ENCODE peak calls at places on chromosomes 13 and 19, in nine cellular contexts. One of them, this sample, is unnamed.

GRCh38 chr19:9178901-9179300 is at the start of gene OR7D2:
- DNase-seq in epithelial cell of esophagus: peak
- DNase-seq in activated CD8-positive, alpha-beta T cell treated with anti-CD3 and anti-CD28 coated beads for 36 hours: no peak
- DNase-seq in SK-N-SH: no peak
- DNase-seq in psoas muscle: no peak
- DNase-seq in progenitor cell of endocrine pancreas: no peak
- DNase-seq in endodermal cell: no peak
- DNase-seq in GM13977: no peak
- DNase-seq in CD8-positive, alpha-beta T cell: no peak
- DNase-seq in this sample: no peak

GRCh38 chr19:27905074-27905473 is 1307.9 kb downstream of the UQCRFS1 start:
- DNase-seq in epithelial cell of esophagus: no peak
- DNase-seq in activated CD8-positive, alpha-beta T cell treated with anti-CD3 and anti-CD28 coated beads for 36 hours: no peak
- DNase-seq in SK-N-SH: no peak
- DNase-seq in psoas muscle: no peak
- DNase-seq in progenitor cell of endocrine pancreas: no peak
- DNase-seq in endodermal cell: no peak
- DNase-seq in GM13977: no peak
- DNase-seq in CD8-positive, alpha-beta T cell: no peak
- DNase-seq in this sample: no peak

GRCh38 chr13:41919741-41920487 is 41.0 kb downstream of the VWA8 start:
- DNase-seq in epithelial cell of esophagus: no peak
- DNase-seq in activated CD8-positive, alpha-beta T cell treated with anti-CD3 and anti-CD28 coated beads for 36 hours: no peak
- DNase-seq in SK-N-SH: no peak
- DNase-seq in psoas muscle: no peak
- DNase-seq in progenitor cell of endocrine pancreas: no peak
- DNase-seq in endodermal cell: no peak
- DNase-seq in GM13977: no peak
- DNase-seq in CD8-positive, alpha-beta T cell: no peak
- DNase-seq in this sample: no peak

GRCh38 chr13:77696006-77696862 is 1.3 kb upstream of the SLAIN1 start:
- DNase-seq in epithelial cell of esophagus: no peak
- DNase-seq in activated CD8-positive, alpha-beta T cell treated with anti-CD3 and anti-CD28 coated beads for 36 hours: no peak
- DNase-seq in SK-N-SH: peak
- DNase-seq in psoas muscle: no peak
- DNase-seq in progenitor cell of endocrine pancreas: no peak
- DNase-seq in endodermal cell: peak
- DNase-seq in GM13977: peak
- DNase-seq in CD8-positive, alpha-beta T cell: peak
- DNase-seq in this sample: no peak

GRCh38 chr19:2453431-2454025 is 3.2 kb downstream of the LMNB2 start:
- DNase-seq in epithelial cell of esophagus: no peak
- DNase-seq in activated CD8-positive, alpha-beta T cell treated with anti-CD3 and anti-CD28 coated beads for 36 hours: no peak
- DNase-seq in SK-N-SH: no peak
- DNase-seq in psoas muscle: no peak
- DNase-seq in progenitor cell of endocrine pancreas: no peak
- DNase-seq in endodermal cell: peak
- DNase-seq in GM13977: no peak
- DNase-seq in CD8-positive, alpha-beta T cell: no peak
- DNase-seq in this sample: no peak

GRCh38 chr13:22451345-22451744 is 729.4 kb upstream of the SGCG start:
- DNase-seq in epithelial cell of esophagus: peak
- DNase-seq in activated CD8-positive, alpha-beta T cell treated with anti-CD3 and anti-CD28 coated beads for 36 hours: no peak
- DNase-seq in SK-N-SH: no peak
- DNase-seq in psoas muscle: no peak
- DNase-seq in progenitor cell of endocrine pancreas: no peak
- DNase-seq in endodermal cell: no peak
- DNase-seq in GM13977: no peak
- DNase-seq in CD8-positive, alpha-beta T cell: no peak
- DNase-seq in this sample: no peak

GRCh38 chr19:18304194-18304495 is 18.7 kb downstream of the LSM4 start:
- DNase-seq in epithelial cell of esophagus: no peak
- DNase-seq in activated CD8-positive, alpha-beta T cell treated with anti-CD3 and anti-CD28 coated beads for 36 hours: no peak
- DNase-seq in SK-N-SH: no peak
- DNase-seq in psoas muscle: peak
- DNase-seq in progenitor cell of endocrine pancreas: no peak
- DNase-seq in endodermal cell: no peak
- DNase-seq in GM13977: no peak
- DNase-seq in CD8-positive, alpha-beta T cell: peak
- DNase-seq in this sample: no peak

GRCh38 chr19:43554317-43554895 is 20.9 kb downstream of the XRCC1 start:
- DNase-seq in epithelial cell of esophagus: no peak
- DNase-seq in activated CD8-positive, alpha-beta T cell treated with anti-CD3 and anti-CD28 coated beads for 36 hours: no peak
- DNase-seq in SK-N-SH: no peak
- DNase-seq in psoas muscle: no peak
- DNase-seq in progenitor cell of endocrine pancreas: no peak
- DNase-seq in endodermal cell: no peak
- DNase-seq in GM13977: no peak
- DNase-seq in CD8-positive, alpha-beta T cell: no peak
- DNase-seq in this sample: no peak

GRCh38 chr19:49930483-49931011 is 1.2 kb upstream of the NUP62 start:
- DNase-seq in epithelial cell of esophagus: no peak
- DNase-seq in activated CD8-positive, alpha-beta T cell treated with anti-CD3 and anti-CD28 coated beads for 36 hours: peak
- DNase-seq in SK-N-SH: no peak
- DNase-seq in psoas muscle: peak
- DNase-seq in progenitor cell of endocrine pancreas: no peak
- DNase-seq in endodermal cell: peak
- DNase-seq in GM13977: no peak
- DNase-seq in CD8-positive, alpha-beta T cell: no peak
- DNase-seq in this sample: no peak

GRCh38 chr13:36526897-36527296 is 94.6 kb downstream of the CCNA1 start:
- DNase-seq in epithelial cell of esophagus: peak
- DNase-seq in activated CD8-positive, alpha-beta T cell treated with anti-CD3 and anti-CD28 coated beads for 36 hours: no peak
- DNase-seq in SK-N-SH: no peak
- DNase-seq in psoas muscle: no peak
- DNase-seq in progenitor cell of endocrine pancreas: no peak
- DNase-seq in endodermal cell: no peak
- DNase-seq in GM13977: no peak
- DNase-seq in CD8-positive, alpha-beta T cell: no peak
- DNase-seq in this sample: no peak

GRCh38 chr13:113064534-113065405 is 40.8 kb upstream of the F7 start:
- DNase-seq in epithelial cell of esophagus: no peak
- DNase-seq in activated CD8-positive, alpha-beta T cell treated with anti-CD3 and anti-CD28 coated beads for 36 hours: no peak
- DNase-seq in SK-N-SH: no peak
- DNase-seq in psoas muscle: no peak
- DNase-seq in progenitor cell of endocrine pancreas: no peak
- DNase-seq in endodermal cell: no peak
- DNase-seq in GM13977: no peak
- DNase-seq in CD8-positive, alpha-beta T cell: no peak
- DNase-seq in this sample: peak

GRCh38 chr19:51026554-51026831 is at the start of gene KLK11:
- DNase-seq in epithelial cell of esophagus: no peak
- DNase-seq in activated CD8-positive, alpha-beta T cell treated with anti-CD3 and anti-CD28 coated beads for 36 hours: no peak
- DNase-seq in SK-N-SH: no peak
- DNase-seq in psoas muscle: no peak
- DNase-seq in progenitor cell of endocrine pancreas: no peak
- DNase-seq in endodermal cell: no peak
- DNase-seq in GM13977: no peak
- DNase-seq in CD8-positive, alpha-beta T cell: no peak
- DNase-seq in this sample: peak

GRCh38 chr19:39778763-39779162 is at the start of gene LEUTX:
- DNase-seq in epithelial cell of esophagus: no peak
- DNase-seq in activated CD8-positive, alpha-beta T cell treated with anti-CD3 and anti-CD28 coated beads for 36 hours: peak
- DNase-seq in SK-N-SH: no peak
- DNase-seq in psoas muscle: no peak
- DNase-seq in progenitor cell of endocrine pancreas: no peak
- DNase-seq in endodermal cell: no peak
- DNase-seq in GM13977: peak
- DNase-seq in CD8-positive, alpha-beta T cell: no peak
- DNase-seq in this sample: no peak

DNA sequence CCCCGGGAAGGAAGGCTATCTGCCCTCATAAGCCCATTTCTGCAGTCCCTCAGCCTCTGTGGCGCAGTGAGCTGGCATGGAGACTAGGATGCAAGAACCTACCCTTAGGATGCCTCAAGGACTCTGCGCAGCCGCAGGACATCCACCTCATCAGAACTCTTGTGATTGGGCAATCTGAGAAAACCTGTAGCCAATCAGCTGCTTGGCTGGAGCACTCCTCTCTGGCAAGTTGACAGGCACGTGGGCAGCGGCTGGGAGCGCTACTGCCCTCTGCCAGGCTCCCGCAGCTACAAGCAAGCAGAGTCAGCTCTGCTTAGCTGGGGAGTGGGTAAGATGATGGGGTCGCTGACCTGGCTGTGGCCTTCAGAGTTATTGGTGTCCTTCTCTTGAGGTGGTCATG is 1.5 kb upstream of the ECSIT start:
- DNase-seq in epithelial cell of esophagus: peak
- DNase-seq in activated CD8-positive, alpha-beta T cell treated with anti-CD3 and anti-CD28 coated beads for 36 hours: peak
- DNase-seq in SK-N-SH: peak
- DNase-seq in psoas muscle: peak
- DNase-seq in progenitor cell of endocrine pancreas: no peak
- DNase-seq in endodermal cell: peak
- DNase-seq in GM13977: no peak
- DNase-seq in CD8-positive, alpha-beta T cell: no peak
- DNase-seq in this sample: peak
- TF ChIP-seq CTCF in epithelial cell of esophagus: peak
- TF ChIP-seq CTCF in activated CD8-positive, alpha-beta T cell treated with anti-CD3 and anti-CD28 coated beads for 36 hours: no peak
- TF ChIP-seq CTCF in SK-N-SH: peak
- TF ChIP-seq CTCF in psoas muscle: peak
- TF ChIP-seq CTCF in progenitor cell of endocrine pancreas: peak
- TF ChIP-seq CTCF in endodermal cell: peak
- TF ChIP-seq CTCF in GM13977: no peak
- TF ChIP-seq CTCF in CD8-positive, alpha-beta T cell: no peak
- TF ChIP-seq CTCF in this sample: no peak

GRCh38 chr13:91369432-91369831 is 21.9 kb downstream of the MIR17HG start:
- DNase-seq in epithelial cell of esophagus: no peak
- DNase-seq in activated CD8-positive, alpha-beta T cell treated with anti-CD3 and anti-CD28 coated beads for 36 hours: peak
- DNase-seq in SK-N-SH: no peak
- DNase-seq in psoas muscle: no peak
- DNase-seq in progenitor cell of endocrine pancreas: no peak
- DNase-seq in endodermal cell: no peak
- DNase-seq in GM13977: no peak
- DNase-seq in CD8-positive, alpha-beta T cell: no peak
- DNase-seq in this sample: no peak

GRCh38 chr13:91372813-91373420 is 25.4 kb downstream of the MIR17HG start:
- DNase-seq in epithelial cell of esophagus: no peak
- DNase-seq in activated CD8-positive, alpha-beta T cell treated with anti-CD3 and anti-CD28 coated beads for 36 hours: no peak
- DNase-seq in SK-N-SH: no peak
- DNase-seq in psoas muscle: no peak
- DNase-seq in progenitor cell of endocrine pancreas: no peak
- DNase-seq in endodermal cell: no peak
- DNase-seq in GM13977: no peak
- DNase-seq in CD8-positive, alpha-beta T cell: no peak
- DNase-seq in this sample: no peak

DNA sequence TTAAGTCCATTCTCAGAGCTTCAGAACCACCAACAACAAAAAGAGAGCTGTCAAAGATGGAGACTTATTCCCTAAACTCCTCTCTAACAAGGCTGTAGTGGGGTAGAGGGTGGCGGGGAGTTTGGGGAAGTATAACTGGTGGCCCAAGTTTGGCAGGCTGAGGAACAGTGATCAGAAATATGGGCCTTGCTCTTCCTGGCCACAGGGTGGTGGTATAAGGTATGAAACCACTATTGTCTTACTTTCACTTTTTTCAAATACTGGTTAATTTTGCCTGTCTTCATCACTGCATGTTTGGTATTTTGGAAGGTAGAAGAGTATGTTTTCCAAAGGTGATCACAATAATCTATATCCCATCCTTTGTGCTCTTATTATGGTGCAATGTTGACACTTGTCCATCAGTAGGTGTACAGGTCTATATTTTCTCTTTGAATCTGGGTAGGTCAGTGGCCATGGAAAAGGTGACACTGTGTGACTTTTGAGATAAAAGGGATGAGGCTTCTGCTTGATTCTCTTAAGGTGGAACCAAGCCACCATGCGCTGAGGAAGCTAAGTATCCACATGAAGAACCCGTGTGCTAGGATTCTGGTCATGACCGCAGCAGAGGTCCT is 23.2 kb upstream of the GPC5 start:
- DNase-seq in epithelial cell of esophagus: peak
- DNase-seq in activated CD8-positive, alpha-beta T cell treated with anti-CD3 and anti-CD28 coated beads for 36 hours: no peak
- DNase-seq in SK-N-SH: peak
- DNase-seq in psoas muscle: no peak
- DNase-seq in progenitor cell of endocrine pancreas: no peak
- DNase-seq in endodermal cell: no peak
- DNase-seq in GM13977: peak
- DNase-seq in CD8-positive, alpha-beta T cell: no peak
- DNase-seq in this sample: no peak
- TF ChIP-seq CTCF in epithelial cell of esophagus: peak
- TF ChIP-seq CTCF in activated CD8-positive, alpha-beta T cell treated with anti-CD3 and anti-CD28 coated beads for 36 hours: peak
- TF ChIP-seq CTCF in SK-N-SH: peak
- TF ChIP-seq CTCF in psoas muscle: peak
- TF ChIP-seq CTCF in progenitor cell of endocrine pancreas: peak
- TF ChIP-seq CTCF in endodermal cell: peak
- TF ChIP-seq CTCF in GM13977: peak
- TF ChIP-seq CTCF in CD8-positive, alpha-beta T cell: peak
- TF ChIP-seq CTCF in this sample: no peak

DNA sequence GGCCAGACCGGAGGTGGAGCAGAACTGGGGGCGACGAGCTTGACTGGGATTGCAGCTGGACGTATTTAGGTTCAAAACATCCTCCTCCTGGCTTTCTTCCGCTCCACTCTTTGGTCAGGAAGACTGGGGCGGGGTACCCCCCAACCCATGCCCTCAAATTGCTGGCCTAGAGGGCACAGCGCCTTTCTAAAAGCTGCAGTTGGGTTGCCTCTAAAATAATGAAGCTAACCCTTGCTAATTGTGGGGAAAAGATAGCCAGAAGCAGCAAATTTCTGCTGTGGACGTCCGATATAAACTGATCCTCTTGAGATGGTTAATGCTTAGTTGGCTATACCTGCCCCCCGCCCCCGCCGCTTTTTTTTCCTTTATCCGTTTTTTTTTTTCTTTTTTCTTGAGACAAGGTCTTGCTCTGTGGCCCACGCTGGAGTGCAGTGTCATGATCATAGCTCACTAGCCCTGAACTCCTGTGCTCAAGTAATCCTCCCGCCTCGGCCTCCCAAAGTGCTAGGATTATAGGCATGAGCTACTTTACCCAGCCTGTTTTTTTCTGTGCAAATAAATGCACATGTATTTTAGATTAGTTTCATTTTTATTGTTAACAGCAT is 759 bp upstream of the CHERP start:
- DNase-seq in epithelial cell of esophagus: no peak
- DNase-seq in activated CD8-positive, alpha-beta T cell treated with anti-CD3 and anti-CD28 coated beads for 36 hours: peak
- DNase-seq in SK-N-SH: no peak
- DNase-seq in psoas muscle: no peak
- DNase-seq in progenitor cell of endocrine pancreas: no peak
- DNase-seq in endodermal cell: no peak
- DNase-seq in GM13977: no peak
- DNase-seq in CD8-positive, alpha-beta T cell: no peak
- DNase-seq in this sample: no peak
- TF ChIP-seq CTCF in epithelial cell of esophagus: no peak
- TF ChIP-seq CTCF in activated CD8-positive, alpha-beta T cell treated with anti-CD3 and anti-CD28 coated beads for 36 hours: no peak
- TF ChIP-seq CTCF in SK-N-SH: no peak
- TF ChIP-seq CTCF in psoas muscle: no peak
- TF ChIP-seq CTCF in progenitor cell of endocrine pancreas: no peak
- TF ChIP-seq CTCF in endodermal cell: no peak
- TF ChIP-seq CTCF in GM13977: no peak
- TF ChIP-seq CTCF in CD8-positive, alpha-beta T cell: no peak
- TF ChIP-seq CTCF in this sample: no peak

GRCh38 chr19:566403-566802 is 6.0 kb upstream of the BSG start:
- DNase-seq in epithelial cell of esophagus: no peak
- DNase-seq in activated CD8-positive, alpha-beta T cell treated with anti-CD3 and anti-CD28 coated beads for 36 hours: no peak
- DNase-seq in SK-N-SH: peak
- DNase-seq in psoas muscle: no peak
- DNase-seq in progenitor cell of endocrine pancreas: no peak
- DNase-seq in endodermal cell: no peak
- DNase-seq in GM13977: no peak
- DNase-seq in CD8-positive, alpha-beta T cell: no peak
- DNase-seq in this sample: no peak
- TF ChIP-seq CTCF in epithelial cell of esophagus: no peak
- TF ChIP-seq CTCF in activated CD8-positive, alpha-beta T cell treated with anti-CD3 and anti-CD28 coated beads for 36 hours: no peak
- TF ChIP-seq CTCF in SK-N-SH: no peak
- TF ChIP-seq CTCF in psoas muscle: no peak
- TF ChIP-seq CTCF in progenitor cell of endocrine pancreas: no peak
- TF ChIP-seq CTCF in endodermal cell: no peak
- TF ChIP-seq CTCF in GM13977: no peak
- TF ChIP-seq CTCF in CD8-positive, alpha-beta T cell: no peak
- TF ChIP-seq CTCF in this sample: no peak

GRCh38 chr19:45764947-45765346 is 4.1 kb downstream of the SIX5 start:
- DNase-seq in epithelial cell of esophagus: no peak
- DNase-seq in activated CD8-positive, alpha-beta T cell treated with anti-CD3 and anti-CD28 coated beads for 36 hours: no peak
- DNase-seq in SK-N-SH: peak
- DNase-seq in psoas muscle: no peak
- DNase-seq in progenitor cell of endocrine pancreas: no peak
- DNase-seq in endodermal cell: no peak
- DNase-seq in GM13977: no peak
- DNase-seq in CD8-positive, alpha-beta T cell: no peak
- DNase-seq in this sample: no peak
- TF ChIP-seq CTCF in epithelial cell of esophagus: no peak
- TF ChIP-seq CTCF in activated CD8-positive, alpha-beta T cell treated with anti-CD3 and anti-CD28 coated beads for 36 hours: no peak
- TF ChIP-seq CTCF in SK-N-SH: no peak
- TF ChIP-seq CTCF in psoas muscle: no peak
- TF ChIP-seq CTCF in progenitor cell of endocrine pancreas: no peak
- TF ChIP-seq CTCF in endodermal cell: no peak
- TF ChIP-seq CTCF in GM13977: no peak
- TF ChIP-seq CTCF in CD8-positive, alpha-beta T cell: no peak
- TF ChIP-seq CTCF in this sample: no peak

This sample was measured in Calu3.